ENCODE peak calls at places on chromosomes 1 and 21, in six cellular contexts. One of them, this sample, is unnamed.
A peak's percentile ranks its signal among the peaks of the same experiment; 100 is the strongest.

GRCh38 chr1:184113251-184113650 is 61.7 kb downstream of the TSEN15 start:
- DNase-seq in stimulated activated CD8-positive, alpha-beta memory T cell treated with anti-CD3 and anti-CD28 coated beads, Interleukin-15, amount 100 ng/mL, for 24 hours: no peak
- DNase-seq in EL: no peak
- DNase-seq in prostate gland: no peak
- DNase-seq in NCI-H748 treated with DMSO at 0.1 percent for 48 hours: no peak
- DNase-seq in glomerular endothelial cell: no peak
- DNase-seq in this sample: no peak

GRCh38 chr1:180253585-180254495 is 23.8 kb downstream of the LHX4 start:
- DNase-seq in prostate gland: no peak
- DNase-seq in EL: no peak
- DNase-seq in glomerular endothelial cell: no peak
- DNase-seq in stimulated activated CD8-positive, alpha-beta memory T cell treated with anti-CD3 and anti-CD28 coated beads, Interleukin-15, amount 100 ng/mL, for 24 hours: no peak
- DNase-seq in NCI-H748 treated with DMSO at 0.1 percent for 48 hours: no peak
- DNase-seq in this sample: no peak

GRCh38 chr1:46721204-46721603 is 2.3 kb upstream of the EFCAB14 start:
- DNase-seq in NCI-H748 treated with DMSO at 0.1 percent for 48 hours: no peak
- DNase-seq in stimulated activated CD8-positive, alpha-beta memory T cell treated with anti-CD3 and anti-CD28 coated beads, Interleukin-15, amount 100 ng/mL, for 24 hours: no peak
- DNase-seq in glomerular endothelial cell: no peak
- DNase-seq in prostate gland: no peak
- DNase-seq in EL: no peak
- DNase-seq in this sample: no peak

GRCh38 chr1:200336111-200336845 is 73.6 kb downstream of the ZNF281 start:
- DNase-seq in EL: peak; percentile 84
- DNase-seq in NCI-H748 treated with DMSO at 0.1 percent for 48 hours: no peak
- DNase-seq in prostate gland: no peak
- DNase-seq in stimulated activated CD8-positive, alpha-beta memory T cell treated with anti-CD3 and anti-CD28 coated beads, Interleukin-15, amount 100 ng/mL, for 24 hours: no peak
- DNase-seq in glomerular endothelial cell: peak; percentile 42
- DNase-seq in this sample: no peak

GRCh38 chr1:154578058-154578418 is 10.5 kb downstream of the CHRNB2 start:
- DNase-seq in EL: no peak
- DNase-seq in prostate gland: no peak
- DNase-seq in stimulated activated CD8-positive, alpha-beta memory T cell treated with anti-CD3 and anti-CD28 coated beads, Interleukin-15, amount 100 ng/mL, for 24 hours: no peak
- DNase-seq in NCI-H748 treated with DMSO at 0.1 percent for 48 hours: no peak
- DNase-seq in glomerular endothelial cell: no peak
- DNase-seq in this sample: no peak

GRCh38 chr1:151238467-151238739 is 16.1 kb upstream of the PSMD4 start:
- DNase-seq in NCI-H748 treated with DMSO at 0.1 percent for 48 hours: no peak
- DNase-seq in prostate gland: no peak
- DNase-seq in EL: peak; percentile 90
- DNase-seq in stimulated activated CD8-positive, alpha-beta memory T cell treated with anti-CD3 and anti-CD28 coated beads, Interleukin-15, amount 100 ng/mL, for 24 hours: no peak
- DNase-seq in glomerular endothelial cell: no peak
- DNase-seq in this sample: no peak

GRCh38 chr1:198519639-198520501 is 20.6 kb downstream of the ATP6V1G3 start:
- DNase-seq in glomerular endothelial cell: no peak
- DNase-seq in prostate gland: no peak
- DNase-seq in stimulated activated CD8-positive, alpha-beta memory T cell treated with anti-CD3 and anti-CD28 coated beads, Interleukin-15, amount 100 ng/mL, for 24 hours: no peak
- DNase-seq in NCI-H748 treated with DMSO at 0.1 percent for 48 hours: no peak
- DNase-seq in EL: no peak
- DNase-seq in this sample: no peak

GRCh38 chr1:231731262-231731661 is 104.7 kb downstream of the DISC1 start:
- DNase-seq in stimulated activated CD8-positive, alpha-beta memory T cell treated with anti-CD3 and anti-CD28 coated beads, Interleukin-15, amount 100 ng/mL, for 24 hours: no peak
- DNase-seq in EL: no peak
- DNase-seq in glomerular endothelial cell: no peak
- DNase-seq in NCI-H748 treated with DMSO at 0.1 percent for 48 hours: peak; percentile 8
- DNase-seq in prostate gland: no peak
- DNase-seq in this sample: no peak

GRCh38 chr1:206982216-206982615 is 12.0 kb upstream of the FCAMR start:
- DNase-seq in EL: peak; percentile 52
- DNase-seq in stimulated activated CD8-positive, alpha-beta memory T cell treated with anti-CD3 and anti-CD28 coated beads, Interleukin-15, amount 100 ng/mL, for 24 hours: no peak
- DNase-seq in glomerular endothelial cell: no peak
- DNase-seq in NCI-H748 treated with DMSO at 0.1 percent for 48 hours: peak; percentile 1
- DNase-seq in prostate gland: peak; percentile 60
- DNase-seq in this sample: peak; percentile 60

GRCh38 chr1:12450831-12451559 is 167.0 kb downstream of the DHRS3 start:
- DNase-seq in stimulated activated CD8-positive, alpha-beta memory T cell treated with anti-CD3 and anti-CD28 coated beads, Interleukin-15, amount 100 ng/mL, for 24 hours: no peak
- DNase-seq in NCI-H748 treated with DMSO at 0.1 percent for 48 hours: no peak
- DNase-seq in EL: no peak
- DNase-seq in prostate gland: peak; percentile 74
- DNase-seq in glomerular endothelial cell: no peak
- DNase-seq in this sample: no peak

GRCh38 chr21:18334066-18334465 is 69.5 kb downstream of the TMPRSS15 start:
- DNase-seq in stimulated activated CD8-positive, alpha-beta memory T cell treated with anti-CD3 and anti-CD28 coated beads, Interleukin-15, amount 100 ng/mL, for 24 hours: no peak
- DNase-seq in EL: no peak
- DNase-seq in prostate gland: no peak
- DNase-seq in NCI-H748 treated with DMSO at 0.1 percent for 48 hours: no peak
- DNase-seq in glomerular endothelial cell: no peak
- DNase-seq in this sample: no peak

GRCh38 chr1:215287362-215287761 is 204.8 kb downstream of the KCNK2 start:
- DNase-seq in EL: no peak
- DNase-seq in glomerular endothelial cell: no peak
- DNase-seq in prostate gland: no peak
- DNase-seq in NCI-H748 treated with DMSO at 0.1 percent for 48 hours: no peak
- DNase-seq in stimulated activated CD8-positive, alpha-beta memory T cell treated with anti-CD3 and anti-CD28 coated beads, Interleukin-15, amount 100 ng/mL, for 24 hours: no peak
- DNase-seq in this sample: no peak

GRCh38 chr21:16420086-16420724 is 690.4 kb downstream of the USP25 start:
- DNase-seq in NCI-H748 treated with DMSO at 0.1 percent for 48 hours: peak; percentile 16
- DNase-seq in EL: peak; percentile 44
- DNase-seq in glomerular endothelial cell: no peak
- DNase-seq in prostate gland: peak; percentile 67
- DNase-seq in stimulated activated CD8-positive, alpha-beta memory T cell treated with anti-CD3 and anti-CD28 coated beads, Interleukin-15, amount 100 ng/mL, for 24 hours: no peak
- DNase-seq in this sample: no peak

GRCh38 chr1:246355421-246356230 is 151.5 kb downstream of the SMYD3 start:
- DNase-seq in prostate gland: no peak
- DNase-seq in EL: no peak
- DNase-seq in glomerular endothelial cell: no peak
- DNase-seq in stimulated activated CD8-positive, alpha-beta memory T cell treated with anti-CD3 and anti-CD28 coated beads, Interleukin-15, amount 100 ng/mL, for 24 hours: no peak
- DNase-seq in NCI-H748 treated with DMSO at 0.1 percent for 48 hours: no peak
- DNase-seq in this sample: no peak

GRCh38 chr1:119040906-119041305 is 52.8 kb upstream of the TBX15 start:
- DNase-seq in NCI-H748 treated with DMSO at 0.1 percent for 48 hours: no peak
- DNase-seq in stimulated activated CD8-positive, alpha-beta memory T cell treated with anti-CD3 and anti-CD28 coated beads, Interleukin-15, amount 100 ng/mL, for 24 hours: no peak
- DNase-seq in glomerular endothelial cell: no peak
- DNase-seq in prostate gland: no peak
- DNase-seq in EL: no peak
- DNase-seq in this sample: no peak

GRCh38 chr1:201884472-201884871 is 4.2 kb upstream of the SHISA4 start:
- DNase-seq in prostate gland: no peak
- DNase-seq in glomerular endothelial cell: no peak
- DNase-seq in stimulated activated CD8-positive, alpha-beta memory T cell treated with anti-CD3 and anti-CD28 coated beads, Interleukin-15, amount 100 ng/mL, for 24 hours: no peak
- DNase-seq in EL: no peak
- DNase-seq in NCI-H748 treated with DMSO at 0.1 percent for 48 hours: no peak
- DNase-seq in this sample: no peak

GRCh38 chr1:161779393-161779792 is 13.3 kb downstream of the ATF6 start:
- DNase-seq in prostate gland: no peak
- DNase-seq in EL: peak; percentile 12
- DNase-seq in stimulated activated CD8-positive, alpha-beta memory T cell treated with anti-CD3 and anti-CD28 coated beads, Interleukin-15, amount 100 ng/mL, for 24 hours: no peak
- DNase-seq in glomerular endothelial cell: no peak
- DNase-seq in NCI-H748 treated with DMSO at 0.1 percent for 48 hours: no peak
- DNase-seq in this sample: no peak

GRCh38 chr21:41939391-41939790 is 14.4 kb downstream of the C2CD2 start:
- DNase-seq in prostate gland: no peak
- DNase-seq in glomerular endothelial cell: no peak
- DNase-seq in stimulated activated CD8-positive, alpha-beta memory T cell treated with anti-CD3 and anti-CD28 coated beads, Interleukin-15, amount 100 ng/mL, for 24 hours: no peak
- DNase-seq in NCI-H748 treated with DMSO at 0.1 percent for 48 hours: no peak
- DNase-seq in EL: no peak
- DNase-seq in this sample: no peak

GRCh38 chr1:40592107-40592773 is 60.8 kb downstream of the ZNF684 start:
- DNase-seq in prostate gland: peak; percentile 81
- DNase-seq in EL: peak; percentile 29
- DNase-seq in glomerular endothelial cell: no peak
- DNase-seq in NCI-H748 treated with DMSO at 0.1 percent for 48 hours: peak; percentile 96
- DNase-seq in stimulated activated CD8-positive, alpha-beta memory T cell treated with anti-CD3 and anti-CD28 coated beads, Interleukin-15, amount 100 ng/mL, for 24 hours: no peak
- DNase-seq in this sample: no peak

GRCh38 chr1:84869750-84870149 is 23.3 kb downstream of the LPAR3 start:
- DNase-seq in NCI-H748 treated with DMSO at 0.1 percent for 48 hours: no peak
- DNase-seq in stimulated activated CD8-positive, alpha-beta memory T cell treated with anti-CD3 and anti-CD28 coated beads, Interleukin-15, amount 100 ng/mL, for 24 hours: no peak
- DNase-seq in EL: peak; percentile 59
- DNase-seq in prostate gland: no peak
- DNase-seq in glomerular endothelial cell: no peak
- DNase-seq in this sample: no peak

GRCh38 chr1:59146651-59147358 is 150.1 kb upstream of the FGGY start:
- DNase-seq in NCI-H748 treated with DMSO at 0.1 percent for 48 hours: no peak
- DNase-seq in stimulated activated CD8-positive, alpha-beta memory T cell treated with anti-CD3 and anti-CD28 coated beads, Interleukin-15, amount 100 ng/mL, for 24 hours: peak; percentile 17
- DNase-seq in EL: peak; percentile 65
- DNase-seq in prostate gland: no peak
- DNase-seq in glomerular endothelial cell: no peak
- DNase-seq in this sample: peak; percentile 36

GRCh38 chr1:210125143-210125542 is 107.5 kb upstream of the SERTAD4 start:
- DNase-seq in NCI-H748 treated with DMSO at 0.1 percent for 48 hours: no peak
- DNase-seq in EL: no peak
- DNase-seq in stimulated activated CD8-positive, alpha-beta memory T cell treated with anti-CD3 and anti-CD28 coated beads, Interleukin-15, amount 100 ng/mL, for 24 hours: no peak
- DNase-seq in prostate gland: no peak
- DNase-seq in glomerular endothelial cell: no peak
- DNase-seq in this sample: no peak

GRCh38 chr1:107963601-107964396 is 1.2 kb downstream of the VAV3 start:
- DNase-seq in stimulated activated CD8-positive, alpha-beta memory T cell treated with anti-CD3 and anti-CD28 coated beads, Interleukin-15, amount 100 ng/mL, for 24 hours: no peak
- DNase-seq in EL: no peak
- DNase-seq in glomerular endothelial cell: no peak
- DNase-seq in NCI-H748 treated with DMSO at 0.1 percent for 48 hours: no peak
- DNase-seq in prostate gland: peak; percentile 8
- DNase-seq in this sample: peak; percentile 17

GRCh38 chr1:229998980-229999379 is 68.1 kb upstream of the GALNT2 start:
- DNase-seq in NCI-H748 treated with DMSO at 0.1 percent for 48 hours: no peak
- DNase-seq in glomerular endothelial cell: no peak
- DNase-seq in stimulated activated CD8-positive, alpha-beta memory T cell treated with anti-CD3 and anti-CD28 coated beads, Interleukin-15, amount 100 ng/mL, for 24 hours: no peak
- DNase-seq in prostate gland: no peak
- DNase-seq in EL: no peak
- DNase-seq in this sample: no peak

GRCh38 chr21:35051287-35051818 is 2.3 kb upstream of the RUNX1 start:
- DNase-seq in NCI-H748 treated with DMSO at 0.1 percent for 48 hours: peak; percentile 3
- DNase-seq in glomerular endothelial cell: no peak
- DNase-seq in EL: peak; percentile 87
- DNase-seq in stimulated activated CD8-positive, alpha-beta memory T cell treated with anti-CD3 and anti-CD28 coated beads, Interleukin-15, amount 100 ng/mL, for 24 hours: peak; percentile 52
- DNase-seq in prostate gland: peak; percentile 20
- DNase-seq in this sample: peak; percentile 87

GRCh38 chr1:18643154-18644012 is 12.7 kb downstream of the PAX7 start:
- DNase-seq in prostate gland: no peak
- DNase-seq in glomerular endothelial cell: no peak
- DNase-seq in EL: no peak
- DNase-seq in NCI-H748 treated with DMSO at 0.1 percent for 48 hours: no peak
- DNase-seq in stimulated activated CD8-positive, alpha-beta memory T cell treated with anti-CD3 and anti-CD28 coated beads, Interleukin-15, amount 100 ng/mL, for 24 hours: no peak
- DNase-seq in this sample: no peak

GRCh38 chr1:235920596-235921375 is 54.1 kb upstream of the LYST start:
- DNase-seq in glomerular endothelial cell: no peak
- DNase-seq in stimulated activated CD8-positive, alpha-beta memory T cell treated with anti-CD3 and anti-CD28 coated beads, Interleukin-15, amount 100 ng/mL, for 24 hours: no peak
- DNase-seq in EL: peak; percentile 61
- DNase-seq in NCI-H748 treated with DMSO at 0.1 percent for 48 hours: no peak
- DNase-seq in prostate gland: no peak
- DNase-seq in this sample: no peak

GRCh38 chr1:232317336-232317735 is 312.6 kb downstream of the SIPA1L2 start:
- DNase-seq in glomerular endothelial cell: no peak
- DNase-seq in prostate gland: no peak
- DNase-seq in EL: no peak
- DNase-seq in NCI-H748 treated with DMSO at 0.1 percent for 48 hours: no peak
- DNase-seq in stimulated activated CD8-positive, alpha-beta memory T cell treated with anti-CD3 and anti-CD28 coated beads, Interleukin-15, amount 100 ng/mL, for 24 hours: no peak
- DNase-seq in this sample: no peak

GRCh38 chr1:207981976-207982375 is 71.1 kb upstream of the CD34 start:
- DNase-seq in EL: peak; percentile 18
- DNase-seq in glomerular endothelial cell: no peak
- DNase-seq in stimulated activated CD8-positive, alpha-beta memory T cell treated with anti-CD3 and anti-CD28 coated beads, Interleukin-15, amount 100 ng/mL, for 24 hours: no peak
- DNase-seq in prostate gland: no peak
- DNase-seq in NCI-H748 treated with DMSO at 0.1 percent for 48 hours: no peak
- DNase-seq in this sample: no peak

GRCh38 chr1:156508205-156508954 is 7.8 kb upstream of the MEF2D start:
- DNase-seq in prostate gland: no peak
- DNase-seq in glomerular endothelial cell: no peak
- DNase-seq in stimulated activated CD8-positive, alpha-beta memory T cell treated with anti-CD3 and anti-CD28 coated beads, Interleukin-15, amount 100 ng/mL, for 24 hours: no peak
- DNase-seq in EL: peak; percentile 29
- DNase-seq in NCI-H748 treated with DMSO at 0.1 percent for 48 hours: no peak
- DNase-seq in this sample: no peak